ENCODE peak calls at places on chromosomes 5 and 9, in seven cellular contexts. B is A549, Z is WERI-Rb-1, J is lung, Y is PC-9, K is neural progenitor cell, Q is Peyer's patch. U is an unnamed sample.

GRCh38 chr9:77648458-77649108 is 461 bp upstream of the GNA14 start:
- DNase-seq in Y (peak; percentile 70), Q (peak; percentile 78), B (no peak), Z (peak; percentile 19), J (peak; percentile 68), K (peak; percentile 34), U (peak; percentile 23)

GRCh38 chr9:7297521-7297920 is 502.1 kb downstream of the DMAC1 start:
- DNase-seq in Q (no peak), K (no peak), Y (no peak), Z (no peak), J (no peak), B (no peak), U (no peak)

GRCh38 chr5:155154973-155155372 is 141.4 kb downstream of the KIF4B start:
- DNase-seq in Y (no peak), J (no peak), B (no peak), K (no peak), Z (no peak), Q (no peak), U (no peak)

GRCh38 chr5:97494465-97494864 is 311.4 kb upstream of the RIOK2 start:
- DNase-seq in Z (no peak), B (no peak), J (no peak), Y (no peak), K (no peak), Q (no peak), U (no peak)

GRCh38 chr9:135805422-135806022 is 101.8 kb downstream of the CAMSAP1 start:
- DNase-seq in Z (no peak), Y (no peak), Q (no peak), K (no peak), B (no peak), J (no peak), U (no peak)

GRCh38 chr9:21811914-21812313 is 9.5 kb downstream of the MTAP start:
- DNase-seq in B (no peak), K (no peak), J (no peak), Z (no peak), Q (no peak), Y (no peak), U (no peak)

GRCh38 chr9:15244001-15244441 is 63.0 kb downstream of the TTC39B start:
- DNase-seq in B (no peak), Z (no peak), Q (no peak), Y (no peak), J (no peak), K (no peak), U (peak; percentile 44)

GRCh38 chr9:115999498-115999897 is 154.1 kb upstream of the PAPPA start:
- DNase-seq in Y (no peak), J (no peak), B (no peak), Q (no peak), K (no peak), Z (no peak), U (peak; percentile 67)

GRCh38 chr5:142883025-142883424 is 112.8 kb downstream of the ARHGAP26 start:
- DNase-seq in B (no peak), Q (no peak), K (no peak), Z (no peak), Y (no peak), J (no peak), U (peak; percentile 71)

GRCh38 chr5:163821142-163821541 is 315.7 kb downstream of the MAT2B start:
- DNase-seq in B (no peak), Y (no peak), Z (peak; percentile 11), Q (no peak), J (no peak), K (peak; percentile 15), U (no peak)

GRCh38 chr5:138981606-138982005 is 106.5 kb upstream of the LRRTM2 start:
- DNase-seq in Q (no peak), J (no peak), Y (no peak), K (no peak), Z (no peak), B (no peak), U (peak; percentile 39)

GRCh38 chr9:125744616-125745387 is 2.4 kb upstream of the PBX3 start:
- DNase-seq in J (no peak), Q (no peak), B (no peak), K (no peak), Y (no peak), Z (no peak), U (peak; percentile 54)

GRCh38 chr5:127684722-127685467 is 18.3 kb upstream of the CCDC192 start:
- DNase-seq in Y (no peak), J (no peak), K (no peak), B (no peak), Q (no peak), Z (no peak), U (no peak)

GRCh38 chr5:125290935-125291334 is 544.5 kb upstream of the ZNF608 start:
- DNase-seq in J (no peak), Q (no peak), B (no peak), K (no peak), Z (no peak), Y (no peak), U (no peak)

GRCh38 chr9:16515207-16515606 is 355.3 kb downstream of the BNC2 start:
- DNase-seq in Q (no peak), K (peak; percentile 77), Y (no peak), Z (no peak), J (no peak), B (no peak), U (no peak)

GRCh38 chr5:178333821-178334481 is 101.3 kb upstream of the PHYKPL start:
- DNase-seq in Z (no peak), B (no peak), Y (no peak), J (no peak), Q (no peak), K (no peak), U (no peak)

GRCh38 chr9:123419721-123420559 is 63.9 kb downstream of the CRB2 start:
- DNase-seq in B (no peak), Z (no peak), K (no peak), Q (peak; percentile 40), J (no peak), Y (no peak), U (no peak)

GRCh38 chr5:71974165-71974564 is 133.1 kb upstream of the MAP1B start:
- DNase-seq in Y (no peak), Z (no peak), J (no peak), Q (no peak), K (no peak), B (no peak), U (peak; percentile 36)

GRCh38 chr5:3023678-3024077 is 272.2 kb upstream of the IRX2 start:
- DNase-seq in Q (no peak), B (no peak), K (no peak), Z (no peak), J (no peak), Y (no peak), U (no peak)

GRCh38 chr9:127155314-127155713 is 32.9 kb upstream of the ANGPTL2 start:
- DNase-seq in K (no peak), J (no peak), B (no peak), Q (no peak), Z (no peak), Y (no peak), U (no peak)

GRCh38 chr5:59418766-59419165 is 474.8 kb downstream of the PDE4D start:
- DNase-seq in Y (no peak), K (no peak), B (no peak), Q (no peak), J (no peak), Z (peak; percentile 15), U (no peak)

GRCh38 chr9:89808076-89808701 is 203.4 kb downstream of the GADD45G start:
- DNase-seq in Z (peak; percentile 36), B (no peak), Q (no peak), K (no peak), Y (no peak), J (no peak), U (peak; percentile 7)

GRCh38 chr5:2012885-2013284 is 130.2 kb upstream of the IRX4 start:
- DNase-seq in J (peak; percentile 4), Z (no peak), Q (no peak), K (no peak), Y (no peak), B (no peak), U (no peak)

GRCh38 chr5:171336486-171337206 is 27.6 kb downstream of the TLX3 start:
- DNase-seq in Y (peak; percentile 62), Q (no peak), K (peak; percentile 73), Z (peak; percentile 52), J (no peak), B (peak; percentile 32), U (peak; percentile 67)

GRCh38 chr9:130225586-130225985 is 40.0 kb upstream of the HMCN2 start:
- DNase-seq in Q (peak; percentile 20), B (no peak), Z (no peak), K (no peak), J (no peak), Y (no peak), U (no peak)
- H3K9me3 ChIP-seq in Q (no peaks in the 10 kb centered on the region), B (peaks cover 7% of the 10 kb centered on the region), Z (peaks cover 13% of the 10 kb centered on the region), K (no peaks in the 10 kb centered on the region), J (peaks cover 5% of the 10 kb centered on the region), Y (no peaks in the 10 kb centered on the region), U (no peaks in the 10 kb centered on the region)

DNA sequence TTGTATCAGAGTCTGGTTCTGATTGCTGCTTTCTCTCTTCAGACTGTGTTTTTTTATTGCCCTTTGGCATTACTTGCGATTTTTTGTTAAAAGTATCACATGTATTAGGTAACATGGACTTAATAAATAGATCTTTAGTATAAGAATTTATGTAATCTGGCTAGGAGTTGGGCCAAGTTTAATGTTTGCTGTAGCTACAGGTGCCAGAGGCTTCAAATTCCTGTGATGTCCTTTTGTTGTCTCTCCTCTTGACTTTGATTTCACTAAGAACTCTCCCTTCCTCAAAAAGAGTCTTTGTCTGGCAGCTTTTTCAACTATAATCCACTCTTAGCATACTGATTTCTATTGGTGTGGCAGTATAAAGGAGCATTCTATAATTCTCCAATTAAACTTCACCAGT is 313.1 kb downstream of the DTWD2 start:
- DNase-seq in Q (no peak), J (no peak), Y (no peak), K (no peak), Z (no peak), B (no peak), U (no peak)
- H3K9me3 ChIP-seq in Q (no peaks in the 10 kb centered on the region), J (no peaks in the 10 kb centered on the region), Y (no peaks in the 10 kb centered on the region), K (no peaks in the 10 kb centered on the region), Z (no peaks in the 10 kb centered on the region), B (no peaks in the 10 kb centered on the region), U (no peaks in the 10 kb centered on the region)

GRCh38 chr9:102461441-102461840 is 533.7 kb upstream of the CYLC2 start:
- DNase-seq in Z (no peak), Q (no peak), Y (no peak), B (no peak), J (no peak), K (no peak), U (no peak)
- H3K9me3 ChIP-seq in Z (no peaks in the 10 kb centered on the region), Q (no peaks in the 10 kb centered on the region), Y (no peaks in the 10 kb centered on the region), B (no peaks in the 10 kb centered on the region), J (no peaks in the 10 kb centered on the region), K (peaks cover 6% of the 10 kb centered on the region), U (no peaks in the 10 kb centered on the region)

DNA sequence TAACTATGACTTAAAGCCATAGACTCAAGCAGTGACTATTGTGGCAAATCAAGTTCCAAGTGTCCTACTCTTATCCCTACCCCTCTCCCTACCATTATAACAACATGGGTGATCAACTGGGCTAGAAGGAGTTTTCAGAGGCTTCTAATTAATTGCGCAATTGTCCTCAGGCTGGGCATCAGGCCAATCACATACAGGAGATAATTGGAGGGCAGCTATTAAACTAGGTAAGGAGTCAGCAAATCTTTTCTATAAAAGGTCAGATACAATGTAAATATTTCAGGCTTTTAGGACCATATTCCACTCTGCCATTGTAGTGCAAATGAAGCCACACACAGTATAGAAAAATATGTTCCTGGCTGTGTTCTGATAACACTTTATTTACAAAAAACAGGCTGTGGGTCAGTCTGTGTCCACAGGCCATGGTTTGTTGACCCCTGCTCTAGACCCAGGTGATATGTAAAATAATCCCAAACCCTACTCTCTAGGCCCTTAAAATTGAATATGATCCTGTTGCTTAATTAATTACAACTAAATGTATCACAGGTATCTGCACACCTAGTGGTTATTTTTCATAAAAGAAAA is 141.4 kb upstream of the PIK3R1 start:
- DNase-seq in Y (no peak), B (no peak), K (no peak), J (no peak), Q (no peak), Z (no peak), U (peak; percentile 53)
- H3K9me3 ChIP-seq in Y (no peaks in the 10 kb centered on the region), B (no peaks in the 10 kb centered on the region), K (no peaks in the 10 kb centered on the region), J (no peaks in the 10 kb centered on the region), Q (no peaks in the 10 kb centered on the region), Z (no peaks in the 10 kb centered on the region), U (no peaks in the 10 kb centered on the region)

GRCh38 chr9:40914772-40915659 is 213.5 kb downstream of the FOXD4L6 start:
- DNase-seq in Q (no peak), Y (no peak), J (no peak), Z (no peak), B (no peak), K (no peak), U (no peak)
- H3K9me3 ChIP-seq in Q (no peaks in the 10 kb centered on the region), Y (no peaks in the 10 kb centered on the region), J (peaks cover 60% of the 10 kb centered on the region), Z (peaks cover 29% of the 10 kb centered on the region), B (peaks cover 62% of the 10 kb centered on the region), K (peaks cover 38% of the 10 kb centered on the region), U (peaks cover 28% of the 10 kb centered on the region)